ENCODE peak calls at places on chromosomes 6 and 20, in four cellular contexts. One of them, this sample, is unnamed.

GRCh38 chr6:74018825-74019224 is 322.8 kb downstream of the CD109 start:
- DNase-seq in WTC11: no peak
- DNase-seq in HepG2: no peak
- DNase-seq in K562: no peak
- DNase-seq in this sample: no peak

GRCh38 chr6:25835442-25836283 is 3.8 kb upstream of the SLC17A1 start:
- DNase-seq in HepG2: peak; percentile 65
- DNase-seq in WTC11: no peak
- DNase-seq in K562: no peak
- DNase-seq in this sample: no peak

GRCh38 chr20:33024263-33024601 is 7.2 kb upstream of the BPIFB6 start:
- DNase-seq in HepG2: no peak
- DNase-seq in K562: no peak
- DNase-seq in WTC11: no peak
- DNase-seq in this sample: no peak

GRCh38 chr6:141551318-141551717 is 581.4 kb upstream of the GJE1 start:
- DNase-seq in WTC11: no peak
- DNase-seq in K562: no peak
- DNase-seq in HepG2: no peak
- DNase-seq in this sample: no peak

GRCh38 chr6:47147175-47147727 is 105.1 kb upstream of the ADGRF1 start:
- DNase-seq in HepG2: peak; percentile 50
- DNase-seq in K562: no peak
- DNase-seq in WTC11: no peak
- DNase-seq in this sample: no peak

GRCh38 chr6:169167581-169168301 is 85.9 kb downstream of the THBS2 start:
- DNase-seq in WTC11: no peak
- DNase-seq in K562: no peak
- DNase-seq in HepG2: no peak
- DNase-seq in this sample: peak; percentile 42

GRCh38 chr6:115544765-115545409 is 515.8 kb downstream of the FRK start:
- DNase-seq in K562: no peak
- DNase-seq in HepG2: no peak
- DNase-seq in WTC11: no peak
- DNase-seq in this sample: no peak

GRCh38 chr6:95866732-95867131 is 149.0 kb upstream of the FUT9 start:
- DNase-seq in WTC11: peak; percentile 32
- DNase-seq in K562: no peak
- DNase-seq in HepG2: peak; percentile 41
- DNase-seq in this sample: peak; percentile 8

GRCh38 chr6:126716826-126717514 is 377.1 kb downstream of the CENPW start:
- DNase-seq in K562: no peak
- DNase-seq in HepG2: no peak
- DNase-seq in WTC11: no peak
- DNase-seq in this sample: peak; percentile 50

GRCh38 chr20:58045156-58045555 is 183.3 kb downstream of the ANKRD60 start:
- DNase-seq in HepG2: no peak
- DNase-seq in WTC11: no peak
- DNase-seq in K562: no peak
- DNase-seq in this sample: no peak

GRCh38 chr20:24502184-24502583 is 32.8 kb downstream of the SYNDIG1 start:
- DNase-seq in HepG2: no peak
- DNase-seq in K562: no peak
- DNase-seq in WTC11: no peak
- DNase-seq in this sample: no peak

GRCh38 chr6:160198577-160199211 is 59.9 kb downstream of the SLC22A2 start:
- DNase-seq in WTC11: no peak
- DNase-seq in K562: no peak
- DNase-seq in HepG2: peak; percentile 14
- DNase-seq in this sample: no peak

GRCh38 chr6:37648465-37649330 is 49.0 kb downstream of the MDGA1 start:
- DNase-seq in K562: peak; percentile 85
- DNase-seq in HepG2: no peak
- DNase-seq in WTC11: peak; percentile 99
- DNase-seq in this sample: no peak

GRCh38 chr6:10268111-10268510 is 146.8 kb downstream of the TFAP2A start:
- DNase-seq in WTC11: peak; percentile 31
- DNase-seq in HepG2: no peak
- DNase-seq in K562: no peak
- DNase-seq in this sample: no peak

GRCh38 chr6:105780146-105780860 is 305.8 kb upstream of the PRDM1 start:
- DNase-seq in HepG2: no peak
- DNase-seq in K562: no peak
- DNase-seq in WTC11: no peak
- DNase-seq in this sample: no peak

GRCh38 chr20:57481281-57481711 is 43.6 kb downstream of the CTCFL start:
- DNase-seq in K562: no peak
- DNase-seq in WTC11: no peak
- DNase-seq in HepG2: no peak
- DNase-seq in this sample: no peak

GRCh38 chr6:105259912-105260889 is 80.4 kb upstream of the POPDC3 start:
- DNase-seq in WTC11: no peak
- DNase-seq in HepG2: no peak
- DNase-seq in K562: no peak
- DNase-seq in this sample: no peak

GRCh38 chr6:7138921-7139358 is 31.2 kb downstream of the RREB1 start:
- DNase-seq in HepG2: peak; percentile 98
- DNase-seq in K562: no peak
- DNase-seq in WTC11: peak; percentile 36
- DNase-seq in this sample: no peak

GRCh38 chr20:35467339-35468224 is 12.2 kb downstream of the CEP250 start:
- DNase-seq in WTC11: no peak
- DNase-seq in K562: no peak
- DNase-seq in HepG2: peak; percentile 91
- DNase-seq in this sample: no peak

GRCh38 chr6:143097224-143097795 is 36.6 kb downstream of the AIG1 start:
- DNase-seq in HepG2: no peak
- DNase-seq in K562: no peak
- DNase-seq in WTC11: no peak
- DNase-seq in this sample: no peak

GRCh38 chr20:49444553-49444990 is 37.9 kb downstream of the KCNB1 start:
- DNase-seq in WTC11: no peak
- DNase-seq in HepG2: peak; percentile 18
- DNase-seq in K562: no peak
- DNase-seq in this sample: no peak

GRCh38 chr6:149436647-149437046 is 36.6 kb downstream of the SUMO4 start:
- DNase-seq in WTC11: no peak
- DNase-seq in HepG2: no peak
- DNase-seq in K562: no peak
- DNase-seq in this sample: no peak

GRCh38 chr6:15340775-15341174 is 94.9 kb downstream of the JARID2 start:
- DNase-seq in WTC11: no peak
- DNase-seq in K562: no peak
- DNase-seq in HepG2: no peak
- DNase-seq in this sample: no peak

GRCh38 chr6:38688579-38689087 is 14.3 kb downstream of the GLO1 start:
- DNase-seq in HepG2: peak; percentile 24
- DNase-seq in WTC11: peak; percentile 20
- DNase-seq in K562: no peak
- DNase-seq in this sample: no peak

GRCh38 chr6:90364291-90364690 is 67.6 kb upstream of the BACH2 start:
- DNase-seq in HepG2: no peak
- DNase-seq in WTC11: no peak
- DNase-seq in K562: no peak
- DNase-seq in this sample: no peak

GRCh38 chr20:23434521-23435313 is 4.8 kb upstream of the CSTL1 start:
- DNase-seq in K562: no peak
- DNase-seq in HepG2: no peak
- DNase-seq in WTC11: no peak
- DNase-seq in this sample: no peak

GRCh38 chr6:75217203-75217602 is 11.3 kb upstream of the COL12A1 start:
- DNase-seq in WTC11: no peak
- DNase-seq in K562: no peak
- DNase-seq in HepG2: no peak
- DNase-seq in this sample: no peak

GRCh38 chr6:111580826-111581505 is 24.7 kb downstream of the TRAF3IP2 start:
- DNase-seq in K562: no peak
- DNase-seq in HepG2: no peak
- DNase-seq in WTC11: peak; percentile 34
- DNase-seq in this sample: no peak

GRCh38 chr6:10081957-10082356 is 332.9 kb downstream of the TFAP2A start:
- DNase-seq in WTC11: no peak
- DNase-seq in K562: no peak
- DNase-seq in HepG2: no peak
- DNase-seq in this sample: no peak

GRCh38 chr6:134795001-134795400 is 154.9 kb downstream of the ALDH8A1 start:
- DNase-seq in WTC11: peak; percentile 20
- DNase-seq in K562: no peak
- DNase-seq in HepG2: no peak
- DNase-seq in this sample: no peak

DNA sequence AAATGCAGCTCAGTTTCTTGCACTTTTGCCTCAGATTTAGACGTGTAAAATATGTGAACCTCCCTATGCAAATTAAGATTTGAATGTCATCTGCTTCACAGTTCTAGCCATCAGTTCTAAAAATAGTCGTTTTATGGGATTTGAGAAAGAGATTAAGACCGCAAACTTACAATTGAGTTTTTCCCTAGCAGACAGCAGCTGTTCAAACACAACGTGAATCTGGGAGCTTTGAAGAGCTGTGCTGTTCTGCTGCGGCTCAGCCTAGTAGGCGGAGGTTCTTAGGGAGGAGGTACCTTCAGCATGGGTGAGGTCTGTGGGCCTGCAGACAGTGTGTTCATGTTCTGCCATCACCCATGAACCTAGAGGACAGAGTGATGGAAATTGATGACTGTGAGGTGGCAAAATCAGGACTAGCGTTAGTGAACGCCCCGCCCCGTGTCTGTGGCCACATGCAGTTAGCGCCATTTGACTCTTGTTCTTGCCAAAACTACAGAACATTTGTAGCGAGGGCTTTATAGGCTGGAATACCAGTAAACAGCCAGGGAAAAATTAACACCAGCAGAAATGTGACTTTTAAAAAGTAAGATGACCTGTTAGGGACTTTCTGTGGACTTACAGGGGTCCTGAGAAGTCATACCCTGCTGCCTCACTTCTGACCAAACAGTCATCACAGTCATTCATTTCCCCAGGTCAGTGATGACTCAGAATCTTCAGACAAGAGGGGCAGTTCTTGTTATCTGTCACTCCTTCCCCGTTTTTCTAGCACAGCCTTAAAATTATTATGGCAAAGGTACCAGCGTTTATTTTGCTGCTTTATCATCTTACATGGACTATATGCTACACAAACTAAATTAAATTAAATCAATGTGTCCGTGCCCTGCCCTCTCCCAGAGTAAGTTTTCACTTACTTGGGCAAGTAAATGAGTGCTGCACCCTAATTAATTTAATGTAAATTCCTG is 84.3 kb upstream of the TMEM181 start:
- DNase-seq in WTC11: no peak
- DNase-seq in HepG2: no peak
- DNase-seq in K562: peak; percentile 40
- DNase-seq in this sample: peak; percentile 36
- TF ChIP-seq ELF4 in WTC11: no peak
- TF ChIP-seq ELF4 in HepG2: no peak
- TF ChIP-seq ELF4 in K562: no peak
- TF ChIP-seq ELF4 in this sample: no peak

DNA sequence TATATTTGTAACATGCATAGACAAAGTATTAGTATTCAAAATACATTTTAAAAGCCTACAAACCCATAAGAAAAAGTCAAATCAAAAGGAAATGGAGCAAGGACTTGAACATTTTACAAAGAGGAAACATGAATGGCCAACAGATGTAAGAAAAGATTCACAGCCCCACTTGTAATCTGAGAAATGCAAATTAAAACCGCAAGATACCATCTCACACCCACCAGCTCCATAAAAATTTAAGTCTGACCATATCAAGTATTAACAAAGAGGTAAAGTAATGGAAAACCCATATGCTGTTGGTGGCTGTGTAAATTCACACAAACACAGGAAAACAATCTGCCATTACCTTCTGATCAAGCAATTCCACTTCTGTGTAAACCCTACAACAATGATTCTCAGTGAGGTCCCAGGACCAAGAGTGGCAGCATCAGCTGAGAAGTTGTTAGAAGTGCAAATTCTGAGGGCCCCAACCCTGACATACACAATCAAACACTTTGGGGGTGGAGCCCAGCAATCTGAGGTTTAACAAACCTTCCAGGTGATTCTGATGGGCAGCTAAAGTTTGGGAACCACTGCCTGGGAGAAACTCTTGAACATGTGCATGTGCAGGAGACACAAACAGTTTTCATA is 30.9 kb downstream of the BCL2L1 start:
- DNase-seq in WTC11: no peak
- DNase-seq in HepG2: no peak
- DNase-seq in K562: no peak
- DNase-seq in this sample: no peak
- TF ChIP-seq ELF4 in WTC11: no peak
- TF ChIP-seq ELF4 in HepG2: no peak
- TF ChIP-seq ELF4 in K562: no peak
- TF ChIP-seq ELF4 in this sample: no peak

GRCh38 chr6:130018292-130018829 is at the start of gene L3MBTL3:
- DNase-seq in K562: peak; percentile 60
- DNase-seq in HepG2: peak; percentile 51
- DNase-seq in WTC11: peak; percentile 92
- DNase-seq in this sample: peak; percentile 88

GRCh38 chr6:130020892-130021483 is 2.6 kb downstream of the L3MBTL3 start:
- DNase-seq in WTC11: peak; percentile 72
- DNase-seq in K562: peak; percentile 55
- DNase-seq in HepG2: peak; percentile 81
- DNase-seq in this sample: peak; percentile 75

GRCh38 chr6:130019796-130020105 is 1.4 kb downstream of the L3MBTL3 start:
- DNase-seq in K562: peak; percentile 48
- DNase-seq in HepG2: no peak
- DNase-seq in WTC11: no peak
- DNase-seq in this sample: peak; percentile 30

GRCh38 chr6:130018830-130019795 is 732 bp downstream of the L3MBTL3 start:
- DNase-seq in K562: peak; percentile 48
- DNase-seq in WTC11: peak; percentile 40
- DNase-seq in HepG2: no peak
- DNase-seq in this sample: peak; percentile 47

DNA sequence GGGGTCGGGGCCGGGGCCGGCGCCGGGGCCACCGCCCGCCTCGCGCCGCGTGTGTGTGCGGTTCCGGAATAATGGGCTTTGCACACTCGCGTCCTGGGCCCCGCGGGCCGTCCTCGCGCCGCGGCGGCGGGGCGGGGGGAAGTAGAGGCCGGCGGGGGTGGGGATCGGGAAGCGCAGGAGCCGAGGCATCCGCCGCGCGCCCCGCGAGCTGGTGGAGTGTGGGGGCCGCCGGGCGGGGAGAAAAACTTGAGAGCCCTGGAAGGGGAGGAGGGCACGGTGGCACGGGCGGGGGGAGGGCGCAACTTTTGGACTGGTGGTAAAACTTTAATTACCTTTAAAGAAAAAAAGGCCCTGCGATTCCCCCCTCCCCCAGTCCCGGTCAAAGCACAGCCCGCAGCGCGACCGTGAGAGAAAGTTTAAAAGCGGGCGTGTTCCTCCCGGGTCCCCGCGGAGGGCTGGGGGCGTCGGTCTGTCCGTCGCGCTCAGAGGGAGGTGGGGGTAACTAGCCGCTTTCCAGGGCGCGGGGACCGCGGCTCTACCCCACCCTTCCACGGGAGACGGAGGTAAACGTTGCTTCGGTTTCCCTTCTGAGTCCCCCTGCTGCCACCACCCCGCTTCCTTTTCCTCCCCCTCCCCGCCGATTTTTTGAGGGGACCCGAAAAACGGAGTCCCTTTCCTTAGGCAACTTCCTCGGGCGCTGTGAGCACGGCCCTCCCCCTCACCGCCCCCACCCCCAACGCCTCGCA is 1.9 kb downstream of the L3MBTL3 start:
- DNase-seq in HepG2: no peak
- DNase-seq in WTC11: no peak
- DNase-seq in K562: peak; percentile 57
- DNase-seq in this sample: peak; percentile 48
- TF ChIP-seq ELF4 in HepG2: no peak
- TF ChIP-seq ELF4 in WTC11: no peak
- TF ChIP-seq ELF4 in K562: no peak
- TF ChIP-seq ELF4 in this sample: no peak

GRCh38 chr6:52498538-52499017 is 78.3 kb downstream of the TRAM2 start:
- DNase-seq in HepG2: no peak
- DNase-seq in WTC11: no peak
- DNase-seq in K562: no peak
- DNase-seq in this sample: no peak
- TF ChIP-seq ELF4 in HepG2: no peak
- TF ChIP-seq ELF4 in WTC11: no peak
- TF ChIP-seq ELF4 in K562: no peak
- TF ChIP-seq ELF4 in this sample: no peak

This sample was measured in HEK293T.